ENCODE peak calls at places on chromosome 2, in eight cellular contexts. One of them, this sample, is unnamed.

GRCh38 chr2:209790066-209790728 is 18.6 kb downstream of the UNC80 start:
- DNase-seq in CD4-positive, CD25-positive, alpha-beta regulatory T cell: no peak
- DNase-seq in AG10803: no peak
- DNase-seq in HFF-Myc: no peak
- DNase-seq in brain microvascular endothelial cell: no peak
- DNase-seq in aorta: no peak
- DNase-seq in fibroblast of lung: no peak
- DNase-seq in cardiac fibroblast: no peak
- DNase-seq in this sample: no peak

GRCh38 chr2:43158259-43158880 is 68.0 kb downstream of the ZFP36L2 start:
- DNase-seq in CD4-positive, CD25-positive, alpha-beta regulatory T cell: no peak
- DNase-seq in AG10803: peak
- DNase-seq in HFF-Myc: no peak
- DNase-seq in brain microvascular endothelial cell: peak
- DNase-seq in aorta: peak
- DNase-seq in fibroblast of lung: peak
- DNase-seq in cardiac fibroblast: peak
- DNase-seq in this sample: peak

GRCh38 chr2:237912271-237913192 is 53.1 kb downstream of the RAMP1 start:
- DNase-seq in CD4-positive, CD25-positive, alpha-beta regulatory T cell: no peak
- DNase-seq in AG10803: no peak
- DNase-seq in HFF-Myc: no peak
- DNase-seq in brain microvascular endothelial cell: no peak
- DNase-seq in aorta: no peak
- DNase-seq in fibroblast of lung: no peak
- DNase-seq in cardiac fibroblast: no peak
- DNase-seq in this sample: no peak

GRCh38 chr2:129763190-129763846 is 216.1 kb upstream of the RAB6C start:
- DNase-seq in CD4-positive, CD25-positive, alpha-beta regulatory T cell: no peak
- DNase-seq in AG10803: no peak
- DNase-seq in HFF-Myc: no peak
- DNase-seq in brain microvascular endothelial cell: no peak
- DNase-seq in aorta: no peak
- DNase-seq in fibroblast of lung: no peak
- DNase-seq in cardiac fibroblast: no peak
- DNase-seq in this sample: peak

GRCh38 chr2:64779117-64779690 is 125.5 kb upstream of the SERTAD2 start:
- DNase-seq in CD4-positive, CD25-positive, alpha-beta regulatory T cell: peak
- DNase-seq in AG10803: peak
- DNase-seq in HFF-Myc: no peak
- DNase-seq in brain microvascular endothelial cell: peak
- DNase-seq in aorta: no peak
- DNase-seq in fibroblast of lung: peak
- DNase-seq in cardiac fibroblast: peak
- DNase-seq in this sample: no peak

GRCh38 chr2:173199303-173199702 is 123.7 kb downstream of the MAP3K20 start:
- DNase-seq in CD4-positive, CD25-positive, alpha-beta regulatory T cell: no peak
- DNase-seq in AG10803: no peak
- DNase-seq in HFF-Myc: no peak
- DNase-seq in brain microvascular endothelial cell: no peak
- DNase-seq in aorta: no peak
- DNase-seq in fibroblast of lung: no peak
- DNase-seq in cardiac fibroblast: peak
- DNase-seq in this sample: no peak

GRCh38 chr2:133090358-133090757 is 420.4 kb upstream of the LYPD1 start:
- DNase-seq in CD4-positive, CD25-positive, alpha-beta regulatory T cell: no peak
- DNase-seq in AG10803: no peak
- DNase-seq in HFF-Myc: no peak
- DNase-seq in brain microvascular endothelial cell: no peak
- DNase-seq in aorta: no peak
- DNase-seq in fibroblast of lung: no peak
- DNase-seq in cardiac fibroblast: no peak
- DNase-seq in this sample: no peak

GRCh38 chr2:181025004-181025403 is 44.6 kb downstream of the UBE2E3 start:
- DNase-seq in CD4-positive, CD25-positive, alpha-beta regulatory T cell: no peak
- DNase-seq in AG10803: no peak
- DNase-seq in HFF-Myc: no peak
- DNase-seq in brain microvascular endothelial cell: no peak
- DNase-seq in aorta: no peak
- DNase-seq in fibroblast of lung: no peak
- DNase-seq in cardiac fibroblast: peak
- DNase-seq in this sample: no peak

GRCh38 chr2:176251928-176252327 is 17.3 kb upstream of the MTX2 start:
- DNase-seq in CD4-positive, CD25-positive, alpha-beta regulatory T cell: no peak
- DNase-seq in AG10803: no peak
- DNase-seq in HFF-Myc: no peak
- DNase-seq in brain microvascular endothelial cell: no peak
- DNase-seq in aorta: no peak
- DNase-seq in fibroblast of lung: no peak
- DNase-seq in cardiac fibroblast: no peak
- DNase-seq in this sample: no peak

GRCh38 chr2:235045336-235045972 is 93.6 kb downstream of the SH3BP4 start:
- DNase-seq in CD4-positive, CD25-positive, alpha-beta regulatory T cell: no peak
- DNase-seq in AG10803: no peak
- DNase-seq in HFF-Myc: no peak
- DNase-seq in brain microvascular endothelial cell: no peak
- DNase-seq in aorta: peak
- DNase-seq in fibroblast of lung: no peak
- DNase-seq in cardiac fibroblast: no peak
- DNase-seq in this sample: no peak

GRCh38 chr2:199692489-199692888 is 158.5 kb downstream of the FTCDNL1 start:
- DNase-seq in CD4-positive, CD25-positive, alpha-beta regulatory T cell: no peak
- DNase-seq in AG10803: no peak
- DNase-seq in HFF-Myc: no peak
- DNase-seq in brain microvascular endothelial cell: no peak
- DNase-seq in aorta: no peak
- DNase-seq in fibroblast of lung: no peak
- DNase-seq in cardiac fibroblast: no peak
- DNase-seq in this sample: no peak

GRCh38 chr2:233114421-233114861 is 54.3 kb downstream of the INPP5D start:
- DNase-seq in CD4-positive, CD25-positive, alpha-beta regulatory T cell: no peak
- DNase-seq in AG10803: no peak
- DNase-seq in HFF-Myc: no peak
- DNase-seq in brain microvascular endothelial cell: no peak
- DNase-seq in aorta: peak
- DNase-seq in fibroblast of lung: no peak
- DNase-seq in cardiac fibroblast: no peak
- DNase-seq in this sample: no peak

GRCh38 chr2:229033816-229034215 is 237.3 kb downstream of the PID1 start:
- DNase-seq in CD4-positive, CD25-positive, alpha-beta regulatory T cell: no peak
- DNase-seq in AG10803: peak
- DNase-seq in HFF-Myc: no peak
- DNase-seq in brain microvascular endothelial cell: no peak
- DNase-seq in aorta: no peak
- DNase-seq in fibroblast of lung: no peak
- DNase-seq in cardiac fibroblast: no peak
- DNase-seq in this sample: no peak
- H3K4me3 ChIP-seq in CD4-positive, CD25-positive, alpha-beta regulatory T cell: no peak
- H3K4me3 ChIP-seq in AG10803: no peak
- H3K4me3 ChIP-seq in HFF-Myc: no peak
- H3K4me3 ChIP-seq in brain microvascular endothelial cell: no peak
- H3K4me3 ChIP-seq in aorta: no peak
- H3K4me3 ChIP-seq in fibroblast of lung: no peak
- H3K4me3 ChIP-seq in cardiac fibroblast: no peak
- H3K4me3 ChIP-seq in this sample: no peak

DNA sequence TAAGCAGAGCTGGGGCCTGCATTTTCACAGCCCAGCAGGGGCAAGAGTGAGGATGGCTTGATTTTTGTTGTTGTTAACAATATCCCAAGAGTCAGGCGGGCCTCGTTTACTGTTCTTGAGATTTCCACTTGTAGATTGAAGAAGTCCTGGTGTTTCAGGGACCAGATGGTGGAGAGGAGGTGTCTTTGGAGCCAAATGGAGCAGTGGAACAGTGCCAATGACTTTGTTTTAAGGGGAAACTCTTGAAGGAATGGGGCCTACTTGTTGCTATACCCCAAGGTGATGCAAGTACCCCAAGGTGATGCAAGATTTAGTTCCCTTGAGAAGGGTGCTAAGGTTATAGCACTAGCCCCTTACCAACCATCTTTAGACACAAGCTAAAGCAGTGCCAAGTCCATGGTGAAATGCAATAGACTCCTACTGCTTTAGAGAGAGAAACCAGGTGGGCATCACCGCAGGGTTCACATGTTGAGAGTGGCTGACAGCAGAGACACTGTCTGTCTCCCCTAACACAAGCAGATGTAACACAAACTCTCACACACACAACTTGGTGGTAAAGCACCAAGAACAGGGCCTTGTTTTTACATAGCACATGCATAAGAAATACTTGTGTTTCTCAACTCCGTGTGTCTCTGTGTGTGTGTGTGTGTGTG is 44.0 kb downstream of the HK2 start:
- DNase-seq in CD4-positive, CD25-positive, alpha-beta regulatory T cell: no peak
- DNase-seq in AG10803: no peak
- DNase-seq in HFF-Myc: no peak
- DNase-seq in brain microvascular endothelial cell: no peak
- DNase-seq in aorta: no peak
- DNase-seq in fibroblast of lung: no peak
- DNase-seq in cardiac fibroblast: no peak
- DNase-seq in this sample: no peak
- H3K4me3 ChIP-seq in CD4-positive, CD25-positive, alpha-beta regulatory T cell: no peak
- H3K4me3 ChIP-seq in AG10803: no peak
- H3K4me3 ChIP-seq in HFF-Myc: no peak
- H3K4me3 ChIP-seq in brain microvascular endothelial cell: no peak
- H3K4me3 ChIP-seq in aorta: no peak
- H3K4me3 ChIP-seq in fibroblast of lung: no peak
- H3K4me3 ChIP-seq in cardiac fibroblast: no peak
- H3K4me3 ChIP-seq in this sample: no peak

GRCh38 chr2:5373200-5373599 is 319.0 kb upstream of the SOX11 start:
- DNase-seq in CD4-positive, CD25-positive, alpha-beta regulatory T cell: no peak
- DNase-seq in AG10803: no peak
- DNase-seq in HFF-Myc: no peak
- DNase-seq in brain microvascular endothelial cell: peak
- DNase-seq in aorta: no peak
- DNase-seq in fibroblast of lung: peak
- DNase-seq in cardiac fibroblast: no peak
- DNase-seq in this sample: no peak

GRCh38 chr2:5367321-5367720 is 324.9 kb upstream of the SOX11 start:
- DNase-seq in CD4-positive, CD25-positive, alpha-beta regulatory T cell: no peak
- DNase-seq in AG10803: no peak
- DNase-seq in HFF-Myc: no peak
- DNase-seq in brain microvascular endothelial cell: no peak
- DNase-seq in aorta: no peak
- DNase-seq in fibroblast of lung: no peak
- DNase-seq in cardiac fibroblast: no peak
- DNase-seq in this sample: no peak

GRCh38 chr2:5365871-5366461 is 326.2 kb upstream of the SOX11 start:
- DNase-seq in CD4-positive, CD25-positive, alpha-beta regulatory T cell: no peak
- DNase-seq in AG10803: no peak
- DNase-seq in HFF-Myc: no peak
- DNase-seq in brain microvascular endothelial cell: peak
- DNase-seq in aorta: peak
- DNase-seq in fibroblast of lung: peak
- DNase-seq in cardiac fibroblast: peak
- DNase-seq in this sample: no peak

GRCh38 chr2:5364361-5364760 is 327.8 kb upstream of the SOX11 start:
- DNase-seq in CD4-positive, CD25-positive, alpha-beta regulatory T cell: no peak
- DNase-seq in AG10803: no peak
- DNase-seq in HFF-Myc: no peak
- DNase-seq in brain microvascular endothelial cell: peak
- DNase-seq in aorta: no peak
- DNase-seq in fibroblast of lung: no peak
- DNase-seq in cardiac fibroblast: no peak
- DNase-seq in this sample: no peak

DNA sequence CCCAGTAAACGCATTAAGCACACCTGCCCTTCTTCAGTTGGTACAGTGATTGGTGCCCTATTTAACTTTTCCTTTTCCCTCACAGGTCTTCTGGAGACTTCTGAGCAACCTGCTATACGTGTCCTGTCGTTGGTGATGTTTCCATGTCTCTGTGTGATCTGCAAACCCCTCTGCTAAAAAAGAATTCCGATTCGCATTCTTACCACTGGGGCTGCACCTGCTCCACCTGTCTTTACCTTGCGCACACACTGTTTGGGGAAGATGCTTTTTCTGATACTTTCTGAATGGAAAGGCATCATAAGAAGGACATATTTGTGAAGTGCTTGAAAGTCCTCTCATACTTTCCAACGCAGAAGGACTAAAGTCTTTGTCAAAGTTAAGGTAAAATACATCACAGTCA is 323.9 kb upstream of the SOX11 start:
- DNase-seq in CD4-positive, CD25-positive, alpha-beta regulatory T cell: no peak
- DNase-seq in AG10803: no peak
- DNase-seq in HFF-Myc: no peak
- DNase-seq in brain microvascular endothelial cell: no peak
- DNase-seq in aorta: no peak
- DNase-seq in fibroblast of lung: no peak
- DNase-seq in cardiac fibroblast: no peak
- DNase-seq in this sample: no peak
- H3K4me3 ChIP-seq in CD4-positive, CD25-positive, alpha-beta regulatory T cell: no peak
- H3K4me3 ChIP-seq in AG10803: no peak
- H3K4me3 ChIP-seq in HFF-Myc: no peak
- H3K4me3 ChIP-seq in brain microvascular endothelial cell: no peak
- H3K4me3 ChIP-seq in aorta: no peak
- H3K4me3 ChIP-seq in fibroblast of lung: no peak
- H3K4me3 ChIP-seq in cardiac fibroblast: no peak
- H3K4me3 ChIP-seq in this sample: no peak

GRCh38 chr2:201835066-201835465 is 28.7 kb downstream of the CDK15 start:
- DNase-seq in CD4-positive, CD25-positive, alpha-beta regulatory T cell: no peak
- DNase-seq in AG10803: no peak
- DNase-seq in HFF-Myc: no peak
- DNase-seq in brain microvascular endothelial cell: no peak
- DNase-seq in aorta: no peak
- DNase-seq in fibroblast of lung: no peak
- DNase-seq in cardiac fibroblast: no peak
- DNase-seq in this sample: no peak

GRCh38 chr2:201839727-201840126 is 33.4 kb downstream of the CDK15 start:
- DNase-seq in CD4-positive, CD25-positive, alpha-beta regulatory T cell: no peak
- DNase-seq in AG10803: no peak
- DNase-seq in HFF-Myc: no peak
- DNase-seq in brain microvascular endothelial cell: peak
- DNase-seq in aorta: no peak
- DNase-seq in fibroblast of lung: no peak
- DNase-seq in cardiac fibroblast: peak
- DNase-seq in this sample: no peak

GRCh38 chr2:201840726-201841125 is 34.4 kb downstream of the CDK15 start:
- DNase-seq in CD4-positive, CD25-positive, alpha-beta regulatory T cell: no peak
- DNase-seq in AG10803: no peak
- DNase-seq in HFF-Myc: no peak
- DNase-seq in brain microvascular endothelial cell: no peak
- DNase-seq in aorta: no peak
- DNase-seq in fibroblast of lung: no peak
- DNase-seq in cardiac fibroblast: no peak
- DNase-seq in this sample: no peak

GRCh38 chr2:201837391-201837790 is 31.1 kb downstream of the CDK15 start:
- DNase-seq in CD4-positive, CD25-positive, alpha-beta regulatory T cell: no peak
- DNase-seq in AG10803: no peak
- DNase-seq in HFF-Myc: no peak
- DNase-seq in brain microvascular endothelial cell: no peak
- DNase-seq in aorta: no peak
- DNase-seq in fibroblast of lung: no peak
- DNase-seq in cardiac fibroblast: no peak
- DNase-seq in this sample: no peak

GRCh38 chr2:201837824-201838340 is 31.5 kb downstream of the CDK15 start:
- DNase-seq in CD4-positive, CD25-positive, alpha-beta regulatory T cell: no peak
- DNase-seq in AG10803: no peak
- DNase-seq in HFF-Myc: no peak
- DNase-seq in brain microvascular endothelial cell: no peak
- DNase-seq in aorta: no peak
- DNase-seq in fibroblast of lung: no peak
- DNase-seq in cardiac fibroblast: no peak
- DNase-seq in this sample: no peak
- H3K4me3 ChIP-seq in CD4-positive, CD25-positive, alpha-beta regulatory T cell: no peak
- H3K4me3 ChIP-seq in AG10803: no peak
- H3K4me3 ChIP-seq in HFF-Myc: no peak
- H3K4me3 ChIP-seq in brain microvascular endothelial cell: no peak
- H3K4me3 ChIP-seq in aorta: no peak
- H3K4me3 ChIP-seq in fibroblast of lung: no peak
- H3K4me3 ChIP-seq in cardiac fibroblast: no peak
- H3K4me3 ChIP-seq in this sample: no peak

This sample was measured in coronary artery.